ENCODE peak calls at places on chromosomes 12 and 14, in eight cellular contexts. Q, F, K, R, O, I, A and Z are unnamed samples.

GRCh38 chr14:104574978-104575377 is 4.6 kb upstream of the C14orf180 start:
- DNase-seq in I (no peak), F (no peak), Q (no peak), K (no peak), O (no peak), R (no peak), A (no peak), Z (no peak)

GRCh38 chr12:108511633-108512540 is 3.2 kb upstream of the FICD start:
- DNase-seq in I (peak; percentile 74), R (peak; percentile 80), K (peak; percentile 71), A (no peak), F (peak; percentile 82), Q (peak; percentile 68), O (peak; percentile 75), Z (peak; percentile 68)

GRCh38 chr14:54188036-54188666 is 208.7 kb upstream of the CDKN3 start:
- DNase-seq in F (no peak), I (no peak), A (no peak), K (no peak), Q (no peak), O (no peak), R (peak; percentile 8), Z (no peak)

GRCh38 chr14:86652512-86652911 is 1122.6 kb downstream of the FLRT2 start:
- DNase-seq in K (no peak), R (no peak), Q (no peak), F (no peak), A (no peak), I (no peak), O (no peak), Z (no peak)

GRCh38 chr14:103858063-103858820 is 10.9 kb upstream of the PPP1R13B start:
- DNase-seq in K (no peak), O (no peak), F (no peak), A (no peak), R (no peak), Q (no peak), I (no peak), Z (no peak)

GRCh38 chr12:46124848-46125619 is 134.7 kb upstream of the SCAF11 start:
- DNase-seq in I (peak; percentile 48), K (peak; percentile 45), R (peak; percentile 77), F (no peak), Q (peak; percentile 85), O (peak; percentile 51), A (no peak), Z (peak; percentile 80)

GRCh38 chr12:92621833-92622232 is 81.0 kb upstream of the PLEKHG7 start:
- DNase-seq in I (no peak), Q (peak; percentile 30), R (no peak), A (no peak), K (no peak), F (no peak), O (no peak), Z (no peak)

GRCh38 chr12:121365416-121366062 is 13.3 kb upstream of the ANAPC5 start:
- DNase-seq in A (no peak), F (no peak), R (no peak), I (no peak), Q (peak; percentile 63), O (no peak), K (no peak), Z (no peak)

GRCh38 chr12:115305275-115305674 is 621.3 kb upstream of the TBX3 start:
- DNase-seq in R (no peak), I (no peak), Q (no peak), A (no peak), K (no peak), O (no peak), F (no peak), Z (no peak)

GRCh38 chr12:46959484-46959883 is 119.9 kb upstream of the PCED1B start:
- DNase-seq in Q (peak; percentile 95), F (no peak), K (no peak), A (no peak), I (no peak), R (no peak), O (no peak), Z (peak; percentile 86)

GRCh38 chr12:75548879-75549278 is 37.5 kb upstream of the KRR1 start:
- DNase-seq in I (no peak), A (no peak), O (no peak), K (no peak), Q (no peak), R (no peak), F (no peak), Z (no peak)

GRCh38 chr14:36229262-36229661 is 52.7 kb upstream of the PTCSC3 start:
- DNase-seq in Q (no peak), I (no peak), F (no peak), K (no peak), R (no peak), A (no peak), O (no peak), Z (no peak)

GRCh38 chr12:88805286-88805685 is 225.0 kb upstream of the KITLG start:
- DNase-seq in O (no peak), A (no peak), F (no peak), K (no peak), R (no peak), I (no peak), Q (peak; percentile 90), Z (no peak)

GRCh38 chr12:114168061-114168460 is 201.9 kb upstream of the RBM19 start:
- DNase-seq in F (no peak), K (no peak), R (no peak), Q (peak; percentile 92), O (no peak), A (no peak), I (no peak), Z (no peak)

GRCh38 chr14:81385824-81386223 is 14.3 kb downstream of the STON2 start:
- DNase-seq in F (no peak), Q (no peak), K (no peak), R (peak; percentile 24), O (no peak), I (no peak), A (no peak), Z (no peak)

GRCh38 chr14:97058589-97058988 is 261.4 kb downstream of the VRK1 start:
- DNase-seq in A (no peak), Q (no peak), K (no peak), R (no peak), O (no peak), F (no peak), I (no peak), Z (no peak)

GRCh38 chr12:93676408-93677194 is 574 bp upstream of the CRADD start:
- DNase-seq in A (no peak), O (no peak), Q (peak; percentile 4), F (no peak), R (no peak), K (no peak), I (peak; percentile 8), Z (no peak)

GRCh38 chr14:59450716-59451115 is 14.5 kb downstream of the GPR135 start:
- DNase-seq in K (no peak), O (no peak), F (no peak), Q (no peak), R (no peak), I (no peak), A (no peak), Z (no peak)

GRCh38 chr12:66237505-66238175 is 48.6 kb downstream of the IRAK3 start:
- DNase-seq in I (no peak), K (no peak), O (no peak), F (no peak), A (no peak), R (no peak), Q (no peak), Z (no peak)

GRCh38 chr12:56839489-56840442 is 76.6 kb downstream of the HSD17B6 start:
- DNase-seq in Q (peak; percentile 17), R (peak; percentile 80), F (no peak), A (peak; percentile 67), K (no peak), O (peak; percentile 47), I (peak; percentile 35), Z (no peak)

GRCh38 chr12:103839103-103839502 is 1.9 kb downstream of the NT5DC3 start:
- DNase-seq in A (no peak), K (no peak), F (no peak), Q (no peak), I (no peak), O (no peak), R (no peak), Z (no peak)

GRCh38 chr14:99569725-99570541 is 34.1 kb downstream of the CCDC85C start:
- DNase-seq in A (no peak), F (no peak), K (no peak), Q (no peak), I (no peak), O (no peak), R (no peak), Z (no peak)

GRCh38 chr12:65532744-65533143 is 254.3 kb downstream of the MSRB3 start:
- DNase-seq in Q (peak; percentile 56), F (no peak), R (no peak), K (no peak), I (no peak), O (no peak), A (no peak), Z (peak; percentile 82)

GRCh38 chr12:124953689-124954405 is 35.1 kb downstream of the DHX37 start:
- DNase-seq in I (no peak), F (no peak), K (no peak), O (no peak), A (no peak), Q (no peak), R (no peak), Z (no peak)
- H3K36me3 ChIP-seq in I (peaks cover 85% of the 10 kb centered on the region), F (peaks cover 58% of the 10 kb centered on the region), K (peaks cover 34% of the 10 kb centered on the region), O (no peaks in the 10 kb centered on the region), A (peaks cover 81% of the 10 kb centered on the region), Q (no peaks in the 10 kb centered on the region), R (no peaks in the 10 kb centered on the region), Z (peaks cover 58% of the 10 kb centered on the region)

GRCh38 chr14:38125484-38125912 is 82.2 kb upstream of the SSTR1 start:
- DNase-seq in A (no peak), K (no peak), I (no peak), R (no peak), Q (peak; percentile 11), O (no peak), F (no peak), Z (no peak)
- H3K27ac ChIP-seq in A (no peak overlapping the region), K (no peak overlapping the region), I (no peak overlapping the region), R (no peak overlapping the region), Q (no peak overlapping the region), O (no peak overlapping the region), F (no peak overlapping the region), Z (no peak overlapping the region)

DNA sequence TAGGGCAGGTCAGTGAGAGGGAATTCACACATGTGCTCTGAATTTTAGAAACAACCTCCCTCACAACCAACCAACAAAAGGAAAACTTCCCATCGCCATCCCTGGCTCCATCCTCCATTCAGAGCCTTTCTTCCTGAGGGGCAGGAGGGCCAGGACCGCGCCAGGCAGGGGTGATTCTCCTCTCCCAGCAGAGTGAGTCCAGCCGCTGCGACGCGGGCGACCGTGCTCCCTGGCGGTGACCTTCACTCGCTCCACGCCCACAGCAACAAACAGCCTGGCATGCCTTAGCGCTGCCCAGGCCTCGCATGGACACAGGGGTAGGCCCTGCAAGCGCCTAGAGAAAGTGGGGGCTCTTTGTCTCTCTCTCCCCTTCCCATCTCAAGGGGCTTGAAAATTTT is 3.7 kb downstream of the GALNT9 start:
- DNase-seq in O (no peak), R (no peak), K (no peak), F (no peak), A (no peak), I (no peak), Q (no peak), Z (no peak)
- H3K36me3 ChIP-seq in O (no peaks in the 10 kb centered on the region), R (no peaks in the 10 kb centered on the region), K (no peaks in the 10 kb centered on the region), F (no peaks in the 10 kb centered on the region), A (no peaks in the 10 kb centered on the region), I (no peaks in the 10 kb centered on the region), Q (no peaks in the 10 kb centered on the region), Z (no peaks in the 10 kb centered on the region)

DNA sequence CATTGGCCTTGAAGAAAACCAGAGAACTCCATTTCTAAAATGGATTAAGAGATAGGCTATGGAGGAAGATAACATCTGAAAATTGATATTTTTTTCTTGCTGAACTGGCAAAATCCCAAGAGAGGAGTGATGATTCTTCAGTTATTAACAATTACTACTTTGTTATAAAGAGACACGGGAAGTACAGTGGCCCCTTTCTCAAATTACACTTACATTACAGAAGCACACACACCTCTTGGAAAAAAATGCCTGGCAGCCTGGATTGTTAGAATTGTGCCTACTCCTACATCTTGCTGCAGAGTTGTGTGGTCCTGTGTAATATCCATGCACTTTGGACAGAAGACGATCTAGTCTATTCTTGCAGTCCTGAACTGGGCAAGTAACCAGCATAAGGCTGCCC is 71.7 kb downstream of the TGFB3 start:
- DNase-seq in I (no peak), R (no peak), A (no peak), K (no peak), O (no peak), Q (no peak), F (no peak), Z (no peak)
- H3K27ac ChIP-seq in I (no peak overlapping the region), R (no peak overlapping the region), A (no peak overlapping the region), K (no peak overlapping the region), O (peak overlapping the region; percentile 29), Q (no peak overlapping the region), F (no peak overlapping the region), Z (no peak overlapping the region)